ENCODE peak calls at places on chromosomes 2 and 18, in six cellular contexts. H is MM.1S, K is hepatocyte, N is GM23248, O is SK-N-SH, Q is OCI-LY7. D is an unnamed sample. For H3K9me2, the result is how much of the 10 kb centered on the place peaks cover.

GRCh38 chr18:4017479-4017878 is 437.6 kb downstream of the DLGAP1 start:
- DNase-seq in H (peak), K (peak), N (peak), O (no peak), Q (peak), D (peak)

GRCh38 chr2:185130685-185131084 is 532.4 kb downstream of the ZNF804A start:
- DNase-seq in H (peak), K (no peak), N (no peak), O (no peak), Q (no peak), D (no peak)

GRCh38 chr2:189641565-189641964 is 19.7 kb upstream of the ASNSD1 start:
- DNase-seq in H (no peak), K (no peak), N (peak), O (no peak), Q (no peak), D (no peak)

GRCh38 chr18:44826418-44827259 is 146.0 kb downstream of the SETBP1 start:
- DNase-seq in H (no peak), K (peak), N (peak), O (no peak), Q (no peak), D (no peak)

GRCh38 chr18:11658989-11659388 is 30.1 kb upstream of the GNAL start:
- DNase-seq in H (no peak), K (peak), N (peak), O (no peak), Q (no peak), D (no peak)

GRCh38 chr2:174026122-174026845 is 61.1 kb upstream of the SP3 start:
- DNase-seq in H (no peak), K (peak), N (peak), O (no peak), Q (no peak), D (peak)

GRCh38 chr2:16330571-16331351 is 334.9 kb downstream of the CYRIA start:
- DNase-seq in H (no peak), K (peak), N (no peak), O (no peak), Q (no peak), D (peak)

GRCh38 chr2:111883661-111884591 is at the start of gene ANAPC1:
- DNase-seq in H (peak), K (peak), N (peak), O (peak), Q (peak), D (peak)

GRCh38 chr18:22900558-22901183 is 32.5 kb upstream of the RBBP8 start:
- DNase-seq in H (no peak), K (no peak), N (peak), O (no peak), Q (no peak), D (no peak)

GRCh38 chr2:105515581-105516415 is 116.9 kb upstream of the FHL2 start:
- DNase-seq in H (no peak), K (no peak), N (no peak), O (no peak), Q (no peak), D (no peak)

GRCh38 chr2:85628658-85629057 is 12.7 kb downstream of the USP39 start:
- DNase-seq in H (peak), K (no peak), N (no peak), O (no peak), Q (no peak), D (no peak)

GRCh38 chr2:61950571-61951315 is 45.3 kb downstream of the COMMD1 start:
- DNase-seq in H (no peak), K (no peak), N (no peak), O (no peak), Q (no peak), D (no peak)

GRCh38 chr18:50970006-50970405 is 2.2 kb downstream of the ELAC1 start:
- DNase-seq in H (no peak), K (no peak), N (no peak), O (no peak), Q (no peak), D (no peak)

GRCh38 chr2:172105715-172106124 is 3.0 kb upstream of the DLX2 start:
- DNase-seq in H (no peak), K (no peak), N (no peak), O (peak), Q (no peak), D (peak)

GRCh38 chr2:70261501-70261900 is 3.6 kb downstream of the PCYOX1 start:
- DNase-seq in H (no peak), K (no peak), N (no peak), O (no peak), Q (peak), D (no peak)

GRCh38 chr2:71898375-71898774 is 249.3 kb downstream of the CYP26B1 start:
- DNase-seq in H (no peak), K (no peak), N (no peak), O (no peak), Q (no peak), D (no peak)

GRCh38 chr2:163347982-163348842 is 387.6 kb downstream of the FIGN start:
- DNase-seq in H (no peak), K (peak), N (no peak), O (no peak), Q (no peak), D (peak)

GRCh38 chr2:11562011-11562410 is 28.2 kb downstream of the GREB1 start:
- DNase-seq in H (no peak), K (no peak), N (no peak), O (no peak), Q (no peak), D (no peak)

GRCh38 chr2:179332903-179333302 is 68.3 kb upstream of the SESTD1 start:
- DNase-seq in H (no peak), K (no peak), N (peak), O (no peak), Q (no peak), D (no peak)

GRCh38 chr2:191165190-191165643 is 14.4 kb upstream of the STAT4 start:
- DNase-seq in H (peak), K (peak), N (peak), O (peak), Q (peak), D (peak)

GRCh38 chr2:127424598-127425379 is 6.6 kb downstream of the PROC start:
- DNase-seq in H (no peak), K (no peak), N (no peak), O (no peak), Q (no peak), D (no peak)
- H3K9me2 ChIP-seq in H (under half), K (under half), N (under half), O (under half), Q (under half), D (under half)

GRCh38 chr2:43370146-43370545 is 143.7 kb upstream of the ZFP36L2 start:
- DNase-seq in H (no peak), K (no peak), N (no peak), O (no peak), Q (no peak), D (no peak)

GRCh38 chr2:43367014-43367782 is 140.8 kb upstream of the ZFP36L2 start:
- DNase-seq in H (no peak), K (no peak), N (no peak), O (no peak), Q (peak), D (no peak)

GRCh38 chr2:43372386-43373081 is 146.1 kb upstream of the ZFP36L2 start:
- DNase-seq in H (no peak), K (no peak), N (no peak), O (no peak), Q (no peak), D (peak)

GRCh38 chr2:43370705-43371104 is 144.3 kb upstream of the ZFP36L2 start:
- DNase-seq in H (no peak), K (no peak), N (no peak), O (no peak), Q (no peak), D (no peak)

GRCh38 chr2:43368483-43369385 is 142.3 kb upstream of the ZFP36L2 start:
- DNase-seq in H (no peak), K (no peak), N (peak), O (no peak), Q (no peak), D (no peak)
- H3K9me2 ChIP-seq in H (under half), K (under half), N (under half), O (under half), Q (under half), D (under half)

DNA sequence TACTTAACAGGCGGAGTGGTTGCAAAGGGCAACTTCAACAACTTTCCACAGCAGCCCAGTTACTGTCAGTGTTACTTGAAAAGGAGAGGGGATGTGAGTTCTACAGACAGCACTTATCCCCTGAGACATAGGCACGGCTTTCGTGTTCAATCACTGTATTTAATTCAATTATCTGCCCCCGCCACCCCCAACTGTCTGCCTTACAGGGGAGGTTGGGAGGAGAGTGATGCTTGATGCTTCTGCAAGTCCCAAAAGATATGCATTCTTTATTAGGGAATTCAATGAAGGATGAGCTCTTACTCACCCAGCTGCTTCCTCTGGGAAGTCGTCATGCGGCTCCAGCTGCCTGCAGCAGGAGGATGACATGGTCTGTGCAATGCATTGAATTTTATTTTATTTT is 639.9 kb downstream of the DCC start:
- DNase-seq in H (no peak), K (no peak), N (no peak), O (no peak), Q (no peak), D (no peak)
- H3K9me2 ChIP-seq in H (under half), K (under half), N (under half), O (under half), Q (under half), D (under half)

GRCh38 chr2:74488643-74489481 is 6.0 kb downstream of the TTC31 start:
- DNase-seq in H (no peak), K (no peak), N (no peak), O (no peak), Q (no peak), D (no peak)

GRCh38 chr2:74482801-74483674 is at the start of the genes CCDC142 and TTC31:
- DNase-seq in H (peak), K (peak), N (peak), O (peak), Q (peak), D (peak)

GRCh38 chr2:74489906-74490305 is 7.0 kb downstream of the TTC31 start:
- DNase-seq in H (no peak), K (no peak), N (no peak), O (no peak), Q (no peak), D (no peak)

GRCh38 chr2:74481961-74482800 is 617 bp downstream of the CCDC142 start:
- DNase-seq in H (peak), K (peak), N (peak), O (peak), Q (peak), D (peak)

DNA sequence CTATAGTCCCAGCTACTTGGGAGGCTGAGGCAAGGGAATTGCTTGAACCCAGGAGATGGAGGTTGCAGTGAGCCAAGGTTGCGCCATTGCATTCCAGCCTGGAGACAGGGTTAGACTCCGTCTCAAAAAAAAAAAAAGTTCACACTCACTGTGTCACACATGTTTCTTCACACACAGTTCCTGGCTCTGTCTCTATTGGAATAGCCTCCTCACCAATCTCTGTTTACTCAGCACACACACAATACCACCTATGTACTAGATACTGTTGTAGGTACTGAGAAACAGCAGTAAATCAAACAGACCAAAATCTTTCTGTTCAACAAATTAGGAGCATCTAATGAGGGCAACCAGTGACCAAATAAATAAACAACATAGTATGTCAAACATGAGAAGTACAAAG is 3.3 kb downstream of the TTC31 start:
- DNase-seq in H (no peak), K (no peak), N (no peak), O (no peak), Q (no peak), D (no peak)
- H3K9me2 ChIP-seq in H (under half), K (under half), N (under half), O (under half), Q (under half), D (under half)

DNA sequence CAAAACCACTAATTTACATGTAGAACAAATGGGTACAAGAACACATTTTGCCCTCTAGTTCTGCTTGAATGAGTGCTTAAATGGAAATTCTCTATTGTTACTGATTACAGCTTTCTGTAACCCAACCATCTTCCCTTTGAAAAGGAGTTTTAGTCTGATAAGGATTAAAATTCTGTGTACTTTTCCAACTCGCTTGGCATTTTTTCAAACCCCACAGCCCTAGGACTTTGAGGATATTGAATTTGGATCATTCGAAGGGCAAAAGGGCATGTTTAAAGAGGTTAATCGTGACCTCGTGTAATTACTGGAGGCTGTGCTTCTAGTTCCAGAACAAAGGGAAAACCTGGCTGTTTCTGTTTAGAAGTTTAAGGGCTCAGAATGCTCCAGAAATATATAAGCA is 432.3 kb downstream of the PID1 start:
- DNase-seq in H (no peak), K (peak), N (no peak), O (no peak), Q (no peak), D (no peak)
- H3K9me2 ChIP-seq in H (under half), K (under half), N (under half), O (under half), Q (under half), D (under half)

DNA sequence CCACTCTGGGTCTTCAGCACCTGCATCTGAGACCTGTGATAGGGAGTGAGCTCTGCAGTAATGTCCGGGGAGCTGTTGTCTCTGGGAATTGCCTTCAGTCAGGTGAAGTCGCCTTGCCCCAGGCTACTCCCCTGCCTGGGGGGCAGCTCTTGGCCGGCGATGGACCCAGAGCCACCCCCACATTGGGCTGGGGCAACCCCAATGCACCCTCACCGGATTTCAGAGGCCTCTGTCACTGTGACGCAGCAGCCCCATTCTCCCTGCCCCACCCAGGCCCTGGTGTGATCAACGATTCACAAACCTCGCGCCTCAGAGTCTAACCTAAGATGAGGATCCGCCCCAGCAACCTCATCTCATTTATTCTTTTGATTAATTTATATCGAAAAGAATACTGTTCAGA is 303.6 kb downstream of the NDUFA10 start:
- DNase-seq in H (no peak), K (no peak), N (no peak), O (no peak), Q (no peak), D (no peak)
- H3K9me2 ChIP-seq in H (under half), K (under half), N (under half), O (under half), Q (under half), D (under half)

GRCh38 chr2:196437626-196438025 is 201.9 kb upstream of the CCDC150 start:
- DNase-seq in H (no peak), K (no peak), N (no peak), O (no peak), Q (no peak), D (no peak)
- H3K9me2 ChIP-seq in H (under half), K (under half), N (under half), O (under half), Q (under half), D (under half)

DNA sequence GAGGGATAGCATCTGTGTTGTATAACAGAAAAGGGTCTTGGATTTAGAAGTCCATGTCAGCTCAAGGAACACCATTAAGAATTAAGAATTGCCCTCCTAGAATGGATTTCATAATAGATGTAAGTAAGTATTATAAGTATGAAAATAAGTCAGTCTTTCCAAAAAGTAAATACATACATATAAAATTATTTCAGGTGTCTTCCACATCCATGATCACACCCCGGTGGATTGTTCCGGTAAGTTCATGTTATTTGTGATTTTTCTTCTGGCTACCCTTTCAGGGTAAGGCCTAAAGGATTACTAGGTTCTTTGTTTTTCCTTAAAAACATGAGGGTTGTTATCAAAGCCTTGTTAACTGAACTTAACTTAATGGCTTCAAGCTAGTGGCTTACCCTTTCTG is 55.9 kb downstream of the TMEM185B start:
- DNase-seq in H (no peak), K (no peak), N (no peak), O (no peak), Q (no peak), D (no peak)
- H3K9me2 ChIP-seq in H (under half), K (under half), N (under half), O (under half), Q (under half), D (under half)

GRCh38 chr2:208136695-208137094 is 7.1 kb upstream of the CRYGC start:
- DNase-seq in H (no peak), K (no peak), N (peak), O (no peak), Q (no peak), D (no peak)
- H3K9me2 ChIP-seq in H (under half), K (under half), N (under half), O (under half), Q (under half), D (under half)